ENCODE peak calls at places on chromosomes 13 and 19, in seven cellular contexts. U is WTC11; P is thoracic aorta; T is activated naive CD4-positive, alpha-beta T cell treated with anti-CD3 and anti-CD28 coated beads for 36 hours; I is SK-N-SH; B is A172; R is neural crest cell. M is an unnamed sample.
A peak's percentile ranks its signal among the peaks of the same experiment; 100 is the strongest.

GRCh38 chr19:27896091-27896490 is 1316.9 kb downstream of the UQCRFS1 start:
- DNase-seq in U (no peak), P (no peak), T (no peak), I (no peak), B (no peak), R (no peak), M (no peak)

GRCh38 chr13:96229356-96229755 is 139.4 kb downstream of the HS6ST3 start:
- DNase-seq in U (no peak), P (no peak), T (no peak), I (peak; percentile 3), B (peak; percentile 25), R (no peak), M (no peak)

GRCh38 chr19:58182577-58182988 is 278 bp upstream of the ZNF274 start:
- DNase-seq in U (no peak), P (no peak), T (peak; percentile 95), I (peak; percentile 90), B (no peak), R (no peak), M (no peak)

GRCh38 chr13:41905600-41906254 is 55.2 kb downstream of the VWA8 start:
- DNase-seq in U (no peak), P (no peak), T (no peak), I (peak; percentile 33), B (peak; percentile 46), R (no peak), M (no peak)

GRCh38 chr19:3697671-3698385 is 2.4 kb downstream of the PIP5K1C start:
- DNase-seq in U (no peak), P (no peak), T (no peak), I (no peak), B (no peak), R (no peak), M (no peak)

GRCh38 chr13:55788548-55788947 is 1352.2 kb upstream of the PRR20A start:
- DNase-seq in U (no peak), P (no peak), T (no peak), I (no peak), B (no peak), R (no peak), M (no peak)

GRCh38 chr13:43136940-43137574 is 113.7 kb downstream of the DNAJC15 start:
- DNase-seq in U (no peak), P (no peak), T (no peak), I (peak; percentile 44), B (no peak), R (no peak), M (no peak)

GRCh38 chr19:46409146-46409545 is 4.2 kb downstream of the CCDC8 start:
- DNase-seq in U (no peak), P (no peak), T (no peak), I (no peak), B (no peak), R (no peak), M (no peak)

GRCh38 chr13:62337109-62337880 is 921.6 kb upstream of the PCDH20 start:
- DNase-seq in U (no peak), P (no peak), T (no peak), I (peak; percentile 72), B (no peak), R (no peak), M (no peak)

GRCh38 chr19:3518231-3518630 is 12.1 kb downstream of the FZR1 start:
- DNase-seq in U (no peak), P (no peak), T (no peak), I (no peak), B (no peak), R (no peak), M (no peak)

GRCh38 chr19:2494447-2495129 is 18.7 kb downstream of the GADD45B start:
- DNase-seq in U (no peak), P (peak; percentile 68), T (peak; percentile 64), I (peak; percentile 88), B (peak; percentile 77), R (no peak), M (peak; percentile 83)

GRCh38 chr19:49425922-49426592 is 869 bp downstream of the GFY start:
- DNase-seq in U (peak; percentile 99), P (no peak), T (peak; percentile 40), I (no peak), B (no peak), R (no peak), M (no peak)

GRCh38 chr19:2627855-2628254 is 74.6 kb downstream of the GNG7 start:
- DNase-seq in U (no peak), P (no peak), T (no peak), I (no peak), B (no peak), R (no peak), M (no peak)

GRCh38 chr13:42821437-42821836 is 40.1 kb downstream of the FAM216B start:
- DNase-seq in U (no peak), P (no peak), T (no peak), I (no peak), B (peak; percentile 36), R (no peak), M (no peak)

GRCh38 chr19:1264801-1265610 is 4.1 kb upstream of the CIRBP start:
- DNase-seq in U (peak; percentile 77), P (no peak), T (no peak), I (no peak), B (peak; percentile 96), R (no peak), M (no peak)

GRCh38 chr19:17581211-17581874 is 25.9 kb downstream of the COLGALT1 start:
- DNase-seq in U (no peak), P (no peak), T (no peak), I (no peak), B (no peak), R (no peak), M (no peak)

GRCh38 chr19:14599548-14600147 is 16.8 kb downstream of the CLEC17A start:
- DNase-seq in U (no peak), P (no peak), T (no peak), I (no peak), B (no peak), R (no peak), M (no peak)

GRCh38 chr13:63367522-63368198 is 1952.0 kb upstream of the PCDH20 start:
- DNase-seq in U (no peak), P (no peak), T (no peak), I (no peak), B (no peak), R (no peak), M (no peak)

GRCh38 chr19:39408392-39409206 is 2.0 kb downstream of the ZFP36 start:
- DNase-seq in U (no peak), P (no peak), T (peak; percentile 45), I (no peak), B (no peak), R (no peak), M (no peak)

GRCh38 chr13:93771229-93771628 is 544.6 kb downstream of the GPC6 start:
- DNase-seq in U (no peak), P (no peak), T (no peak), I (no peak), B (no peak), R (no peak), M (no peak)

GRCh38 chr13:35392768-35393167 is 83.7 kb downstream of the MAB21L1 start:
- DNase-seq in U (no peak), P (no peak), T (no peak), I (no peak), B (no peak), R (no peak), M (no peak)

GRCh38 chr19:18503971-18504885 is 17.6 kb downstream of the ELL start:
- DNase-seq in U (no peak), P (no peak), T (no peak), I (no peak), B (no peak), R (no peak), M (no peak)

GRCh38 chr13:80360298-80360827 is 19.4 kb upstream of the SPRY2 start:
- DNase-seq in U (no peak), P (no peak), T (no peak), I (no peak), B (no peak), R (no peak), M (no peak)

GRCh38 chr13:110304256-110304655 is 2.7 kb downstream of the COL4A1 start:
- DNase-seq in U (no peak), P (no peak), T (no peak), I (no peak), B (peak; percentile 35), R (no peak), M (no peak)

GRCh38 chr13:110017379-110017778 is 231.0 kb upstream of the IRS2 start:
- DNase-seq in U (peak; percentile 15), P (no peak), T (no peak), I (no peak), B (peak; percentile 99), R (no peak), M (no peak)

GRCh38 chr13:101917833-101918755 is 465.6 kb downstream of the ITGBL1 start:
- DNase-seq in U (peak; percentile 29), P (no peak), T (no peak), I (peak; percentile 73), B (no peak), R (no peak), M (no peak)

GRCh38 chr13:31674056-31674455 is 65.3 kb upstream of the RXFP2 start:
- DNase-seq in U (no peak), P (no peak), T (no peak), I (no peak), B (no peak), R (no peak), M (no peak)

GRCh38 chr19:49475995-49476880 is 2.2 kb downstream of the FLT3LG start:
- DNase-seq in U (peak; percentile 96), P (no peak), T (peak; percentile 91), I (peak; percentile 74), B (no peak), R (peak; percentile 78), M (peak; percentile 84)

GRCh38 chr13:112226320-112227002 is 149.7 kb upstream of the SPACA7 start:
- DNase-seq in U (no peak), P (no peak), T (no peak), I (no peak), B (no peak), R (no peak), M (no peak)

GRCh38 chr19:49231389-49231788 is 73.8 kb downstream of the TRPM4 start:
- DNase-seq in U (no peak), P (no peak), T (peak; percentile 54), I (no peak), B (no peak), R (no peak), M (no peak)

GRCh38 chr19:36028313-36029041 is 4.2 kb downstream of the CLIP3 start:
- DNase-seq in U (no peak), P (no peak), T (no peak), I (peak; percentile 11), B (no peak), R (no peak), M (peak; percentile 8)

GRCh38 chr13:36530861-36531590 is 98.7 kb downstream of the CCNA1 start:
- DNase-seq in U (no peak), P (no peak), T (no peak), I (no peak), B (no peak), R (no peak), M (no peak)

GRCh38 chr19:18800636-18801035 is 9.5 kb upstream of the COMP start:
- DNase-seq in U (no peak), P (no peak), T (no peak), I (no peak), B (no peak), R (no peak), M (no peak)

GRCh38 chr13:96172066-96172465 is 82.2 kb downstream of the HS6ST3 start:
- DNase-seq in U (no peak), P (no peak), T (no peak), I (no peak), B (no peak), R (no peak), M (no peak)

GRCh38 chr13:31909889-31910551 is 121.6 kb upstream of the FRY start:
- DNase-seq in U (no peak), P (no peak), T (peak; percentile 63), I (peak; percentile 18), B (peak; percentile 28), R (peak; percentile 68), M (no peak)

GRCh38 chr13:113458218-113459065 is 5.2 kb upstream of the ADPRHL1 start:
- DNase-seq in U (peak; percentile 42), P (no peak), T (no peak), I (peak; percentile 89), B (no peak), R (no peak), M (peak; percentile 55)

GRCh38 chr19:38019427-38019724 is 112.4 kb downstream of the SIPA1L3 start:
- DNase-seq in U (no peak), P (no peak), T (no peak), I (no peak), B (no peak), R (no peak), M (no peak)

GRCh38 chr13:44380404-44381165 is 7.0 kb downstream of the SERP2 start:
- DNase-seq in U (no peak), P (no peak), T (no peak), I (no peak), B (no peak), R (no peak), M (no peak)